ENCODE peak calls at places on chromosomes 13 and 19, in five cellular contexts. One of them, this sample, is unnamed.
A peak's percentile ranks its signal among the peaks of the same experiment; 100 is the strongest.

GRCh38 chr13:33441015-33441414 is 155.5 kb upstream of the STARD13 start:
- DNase-seq in AG09319: no peak
- DNase-seq in right lobe of liver: no peak
- DNase-seq in WERI-Rb-1: peak; percentile 23
- DNase-seq in psoas muscle: no peak
- DNase-seq in this sample: no peak

GRCh38 chr19:5974721-5975387 is 3.1 kb downstream of the RANBP3 start:
- DNase-seq in AG09319: no peak
- DNase-seq in right lobe of liver: no peak
- DNase-seq in WERI-Rb-1: no peak
- DNase-seq in psoas muscle: no peak
- DNase-seq in this sample: peak; percentile 60

GRCh38 chr13:94201022-94201421 is 278.5 kb downstream of the DCT start:
- DNase-seq in AG09319: no peak
- DNase-seq in right lobe of liver: no peak
- DNase-seq in WERI-Rb-1: no peak
- DNase-seq in psoas muscle: no peak
- DNase-seq in this sample: no peak

GRCh38 chr19:8515317-8515716 is 1.4 kb upstream of the ZNF414 start:
- DNase-seq in AG09319: no peak
- DNase-seq in right lobe of liver: no peak
- DNase-seq in WERI-Rb-1: no peak
- DNase-seq in psoas muscle: no peak
- DNase-seq in this sample: no peak

GRCh38 chr13:102846261-102847015 is 606 bp downstream of the ERCC5 start:
- DNase-seq in AG09319: no peak
- DNase-seq in right lobe of liver: peak; percentile 52
- DNase-seq in WERI-Rb-1: peak; percentile 54
- DNase-seq in psoas muscle: peak; percentile 55
- DNase-seq in this sample: peak; percentile 29

GRCh38 chr19:33298146-33298911 is 4.0 kb downstream of the CEBPA start:
- DNase-seq in AG09319: no peak
- DNase-seq in right lobe of liver: peak; percentile 88
- DNase-seq in WERI-Rb-1: no peak
- DNase-seq in psoas muscle: no peak
- DNase-seq in this sample: no peak

GRCh38 chr19:48806818-48807589 is 3.8 kb downstream of the BCAT2 start:
- DNase-seq in AG09319: no peak
- DNase-seq in right lobe of liver: peak; percentile 92
- DNase-seq in WERI-Rb-1: peak; percentile 41
- DNase-seq in psoas muscle: peak; percentile 57
- DNase-seq in this sample: no peak

GRCh38 chr19:30286378-30286777 is 85.8 kb upstream of the ZNF536 start:
- DNase-seq in AG09319: no peak
- DNase-seq in right lobe of liver: no peak
- DNase-seq in WERI-Rb-1: no peak
- DNase-seq in psoas muscle: no peak
- DNase-seq in this sample: no peak

GRCh38 chr19:17235618-17236413 is 9.8 kb downstream of the OCEL1 start:
- DNase-seq in AG09319: no peak
- DNase-seq in right lobe of liver: no peak
- DNase-seq in WERI-Rb-1: peak; percentile 79
- DNase-seq in psoas muscle: peak; percentile 86
- DNase-seq in this sample: peak; percentile 79

GRCh38 chr13:29959621-29960020 is 109.2 kb upstream of the UBL3 start:
- DNase-seq in AG09319: no peak
- DNase-seq in right lobe of liver: no peak
- DNase-seq in WERI-Rb-1: no peak
- DNase-seq in psoas muscle: no peak
- DNase-seq in this sample: no peak

GRCh38 chr19:53333071-53333465 is 481 bp upstream of the ZNF845 start:
- DNase-seq in AG09319: no peak
- DNase-seq in right lobe of liver: no peak
- DNase-seq in WERI-Rb-1: peak; percentile 44
- DNase-seq in psoas muscle: peak; percentile 66
- DNase-seq in this sample: no peak

GRCh38 chr13:43411741-43412140 is 375.0 kb downstream of the ENOX1 start:
- DNase-seq in AG09319: no peak
- DNase-seq in right lobe of liver: no peak
- DNase-seq in WERI-Rb-1: no peak
- DNase-seq in psoas muscle: peak; percentile 87
- DNase-seq in this sample: no peak

GRCh38 chr13:76783798-76784197 is 102.4 kb downstream of the KCTD12 start:
- DNase-seq in AG09319: no peak
- DNase-seq in right lobe of liver: no peak
- DNase-seq in WERI-Rb-1: no peak
- DNase-seq in psoas muscle: no peak
- DNase-seq in this sample: no peak

GRCh38 chr19:43767818-43768217 is 13.0 kb downstream of the KCNN4 start:
- DNase-seq in AG09319: no peak
- DNase-seq in right lobe of liver: no peak
- DNase-seq in WERI-Rb-1: no peak
- DNase-seq in psoas muscle: no peak
- DNase-seq in this sample: no peak

GRCh38 chr13:24709186-24709913 is 29.1 kb downstream of the ATP12A start:
- DNase-seq in AG09319: no peak
- DNase-seq in right lobe of liver: no peak
- DNase-seq in WERI-Rb-1: no peak
- DNase-seq in psoas muscle: peak; percentile 32
- DNase-seq in this sample: peak; percentile 52

GRCh38 chr13:94956407-94957110 is 244.2 kb upstream of the SOX21 start:
- DNase-seq in AG09319: no peak
- DNase-seq in right lobe of liver: no peak
- DNase-seq in WERI-Rb-1: no peak
- DNase-seq in psoas muscle: no peak
- DNase-seq in this sample: no peak

GRCh38 chr13:66617786-66618185 is 612.4 kb downstream of the PCDH9 start:
- DNase-seq in AG09319: no peak
- DNase-seq in right lobe of liver: no peak
- DNase-seq in WERI-Rb-1: no peak
- DNase-seq in psoas muscle: no peak
- DNase-seq in this sample: no peak

GRCh38 chr13:46654956-46655726 is 102.2 kb downstream of the LRCH1 start:
- DNase-seq in AG09319: no peak
- DNase-seq in right lobe of liver: no peak
- DNase-seq in WERI-Rb-1: no peak
- DNase-seq in psoas muscle: no peak
- DNase-seq in this sample: no peak

GRCh38 chr19:3108775-3109174 is 14.6 kb downstream of the GNA11 start:
- DNase-seq in AG09319: no peak
- DNase-seq in right lobe of liver: peak; percentile 65
- DNase-seq in WERI-Rb-1: peak; percentile 74
- DNase-seq in psoas muscle: peak; percentile 77
- DNase-seq in this sample: peak; percentile 77

GRCh38 chr19:533485-534058 is 2.0 kb downstream of the CDC34 start:
- DNase-seq in AG09319: no peak
- DNase-seq in right lobe of liver: no peak
- DNase-seq in WERI-Rb-1: peak; percentile 75
- DNase-seq in psoas muscle: no peak
- DNase-seq in this sample: no peak

GRCh38 chr19:535017-535835 is 3.7 kb downstream of the CDC34 start:
- DNase-seq in AG09319: no peak
- DNase-seq in right lobe of liver: peak; percentile 96
- DNase-seq in WERI-Rb-1: no peak
- DNase-seq in psoas muscle: peak; percentile 69
- DNase-seq in this sample: no peak

GRCh38 chr19:531753-532571 is at the start of gene CDC34:
- DNase-seq in AG09319: no peak
- DNase-seq in right lobe of liver: no peak
- DNase-seq in WERI-Rb-1: no peak
- DNase-seq in psoas muscle: no peak
- DNase-seq in this sample: peak; percentile 50

GRCh38 chr19:532578-533484 is 1.3 kb downstream of the CDC34 start:
- DNase-seq in AG09319: no peak
- DNase-seq in right lobe of liver: peak; percentile 92
- DNase-seq in WERI-Rb-1: peak; percentile 72
- DNase-seq in psoas muscle: peak; percentile 93
- DNase-seq in this sample: peak; percentile 48

GRCh38 chr19:534088-534487 is 2.5 kb downstream of the CDC34 start:
- DNase-seq in AG09319: no peak
- DNase-seq in right lobe of liver: no peak
- DNase-seq in WERI-Rb-1: no peak
- DNase-seq in psoas muscle: no peak
- DNase-seq in this sample: no peak
- TF ChIP-seq CTCF in AG09319: no peak
- TF ChIP-seq CTCF in right lobe of liver: no peak
- TF ChIP-seq CTCF in WERI-Rb-1: no peak
- TF ChIP-seq CTCF in psoas muscle: no peak
- TF ChIP-seq CTCF in this sample: no peak

GRCh38 chr13:99197257-99197651 is 3.4 kb upstream of the UBAC2 start:
- DNase-seq in AG09319: no peak
- DNase-seq in right lobe of liver: no peak
- DNase-seq in WERI-Rb-1: no peak
- DNase-seq in psoas muscle: no peak
- DNase-seq in this sample: no peak

GRCh38 chr13:99198630-99199029 is 2.0 kb upstream of the UBAC2 start:
- DNase-seq in AG09319: no peak
- DNase-seq in right lobe of liver: no peak
- DNase-seq in WERI-Rb-1: no peak
- DNase-seq in psoas muscle: no peak
- DNase-seq in this sample: no peak

GRCh38 chr13:99199541-99200432 is 867 bp upstream of the UBAC2 start:
- DNase-seq in AG09319: no peak
- DNase-seq in right lobe of liver: no peak
- DNase-seq in WERI-Rb-1: no peak
- DNase-seq in psoas muscle: no peak
- DNase-seq in this sample: peak; percentile 42

GRCh38 chr13:99193152-99193551 is 7.5 kb upstream of the UBAC2 start:
- DNase-seq in AG09319: no peak
- DNase-seq in right lobe of liver: no peak
- DNase-seq in WERI-Rb-1: no peak
- DNase-seq in psoas muscle: no peak
- DNase-seq in this sample: no peak

DNA sequence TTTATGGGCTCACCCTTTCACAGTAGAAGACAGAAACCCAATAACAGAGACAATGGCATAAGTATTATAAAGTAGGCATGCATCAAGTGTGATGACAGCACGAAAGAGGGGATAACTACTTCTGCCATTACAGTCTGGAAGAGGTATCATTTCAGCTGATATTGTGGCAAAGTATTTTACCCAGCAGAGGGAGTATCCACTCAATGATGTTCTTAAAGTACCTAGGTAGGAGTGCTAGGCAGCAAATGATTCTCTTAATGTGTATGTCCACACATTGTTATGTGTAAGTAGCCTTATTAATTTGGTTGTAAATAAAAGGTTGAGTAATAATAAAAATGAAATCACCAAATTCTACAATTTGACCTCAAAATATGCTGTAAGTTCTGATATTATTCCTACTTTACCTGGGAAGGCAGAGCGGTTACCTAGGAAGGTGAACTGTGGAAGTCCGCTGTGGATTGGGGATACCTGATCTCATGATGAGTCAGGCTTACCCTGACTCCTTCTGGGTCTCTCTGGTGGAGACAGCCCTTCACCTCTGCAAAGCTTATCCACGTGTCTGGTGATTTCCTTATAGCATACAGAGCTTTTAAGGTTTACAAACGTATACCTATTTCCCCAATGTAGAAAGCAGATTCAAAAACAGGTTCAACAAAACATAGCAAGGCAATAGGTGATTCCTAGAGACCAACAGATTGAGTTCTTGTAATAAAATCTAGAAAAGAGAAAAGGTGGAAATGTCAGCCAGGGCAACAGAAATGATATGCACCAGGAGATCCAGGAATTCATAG is 4.0 kb upstream of the UBAC2 start:
- DNase-seq in AG09319: no peak
- DNase-seq in right lobe of liver: no peak
- DNase-seq in WERI-Rb-1: no peak
- DNase-seq in psoas muscle: no peak
- DNase-seq in this sample: no peak
- TF ChIP-seq CTCF in AG09319: no peak
- TF ChIP-seq CTCF in right lobe of liver: peak; percentile 4
- TF ChIP-seq CTCF in WERI-Rb-1: peak; percentile 8
- TF ChIP-seq CTCF in psoas muscle: peak; percentile 29
- TF ChIP-seq CTCF in this sample: peak; percentile 38

GRCh38 chr13:99766641-99767045 is 204.9 kb downstream of the ZIC5 start:
- DNase-seq in AG09319: no peak
- DNase-seq in right lobe of liver: no peak
- DNase-seq in WERI-Rb-1: peak; percentile 60
- DNase-seq in psoas muscle: no peak
- DNase-seq in this sample: no peak
- TF ChIP-seq CTCF in AG09319: no peak
- TF ChIP-seq CTCF in right lobe of liver: peak; percentile 37
- TF ChIP-seq CTCF in WERI-Rb-1: peak; percentile 84
- TF ChIP-seq CTCF in psoas muscle: no peak
- TF ChIP-seq CTCF in this sample: no peak

DNA sequence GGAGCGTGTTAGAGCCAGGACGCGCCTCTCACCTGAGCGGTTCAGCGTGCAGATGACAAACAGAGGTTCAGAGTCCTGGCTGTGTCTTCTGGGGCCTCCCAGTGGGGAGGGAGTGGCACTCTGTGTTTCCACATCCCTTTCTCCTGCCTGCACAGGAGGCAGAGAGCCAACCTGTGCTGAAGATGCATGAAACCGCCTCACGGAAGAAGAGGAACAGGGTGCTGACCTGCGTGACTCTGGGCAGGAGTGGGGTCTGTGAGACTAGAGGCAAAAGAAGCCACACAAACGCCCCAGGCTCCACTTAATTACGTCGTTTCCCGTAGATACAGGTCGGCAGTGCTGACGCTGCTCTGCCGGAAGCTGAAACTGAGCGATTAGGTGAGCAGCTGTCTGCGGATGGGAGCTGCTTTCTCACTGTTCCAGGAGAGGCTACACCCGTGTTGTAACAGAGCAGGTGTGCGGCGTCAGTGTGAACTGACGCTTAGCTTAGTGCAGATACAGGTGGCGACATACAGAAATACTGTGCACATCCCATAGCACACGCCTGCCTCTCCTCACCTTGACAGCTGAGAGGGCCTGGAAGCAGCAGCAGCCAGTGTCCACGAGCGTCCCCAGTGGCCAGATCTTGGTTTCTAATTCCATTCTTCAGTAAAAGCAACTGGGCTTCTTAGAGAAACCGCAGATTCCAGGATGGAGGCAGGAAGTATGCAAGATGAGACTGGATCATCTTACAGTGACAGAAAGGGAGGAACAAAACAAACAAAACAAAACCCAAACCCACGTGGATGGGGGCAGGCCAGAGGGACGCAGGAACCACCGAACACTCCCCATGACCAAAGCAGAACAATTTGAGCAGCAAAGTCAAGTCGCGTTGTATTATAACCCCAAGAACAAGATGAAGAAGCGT is 37.7 kb upstream of the MCF2L start:
- DNase-seq in AG09319: peak; percentile 40
- DNase-seq in right lobe of liver: no peak
- DNase-seq in WERI-Rb-1: peak; percentile 88
- DNase-seq in psoas muscle: no peak
- DNase-seq in this sample: no peak
- TF ChIP-seq CTCF in AG09319: peak; percentile 72
- TF ChIP-seq CTCF in right lobe of liver: no peak
- TF ChIP-seq CTCF in WERI-Rb-1: peak; percentile 97
- TF ChIP-seq CTCF in psoas muscle: peak; percentile 54
- TF ChIP-seq CTCF in this sample: no peak

GRCh38 chr19:45403781-45404556 is 900 bp downstream of the PPP1R13L start:
- DNase-seq in AG09319: no peak
- DNase-seq in right lobe of liver: peak; percentile 67
- DNase-seq in WERI-Rb-1: peak; percentile 81
- DNase-seq in psoas muscle: no peak
- DNase-seq in this sample: peak; percentile 88
- TF ChIP-seq CTCF in AG09319: peak; percentile 43
- TF ChIP-seq CTCF in right lobe of liver: peak; percentile 42
- TF ChIP-seq CTCF in WERI-Rb-1: peak; percentile 70
- TF ChIP-seq CTCF in psoas muscle: no peak
- TF ChIP-seq CTCF in this sample: peak; percentile 52

This sample was measured in GM10248.